ENCODE peak calls at places on chromosomes 2 and 18, in six cellular contexts. One of them, this sample, is unnamed.

GRCh38 chr2:103402944-103403343 is 641.1 kb downstream of the TMEM182 start:
- DNase-seq in GM23338: no peak
- DNase-seq in psoas muscle: no peak
- DNase-seq in GM10248: no peak
- DNase-seq in dorsolateral prefrontal cortex: no peak
- DNase-seq in HFFc6: no peak
- DNase-seq in this sample: no peak

GRCh38 chr2:240250985-240251847 is 110.8 kb upstream of the OTOS start:
- DNase-seq in GM23338: peak
- DNase-seq in psoas muscle: peak
- DNase-seq in GM10248: peak
- DNase-seq in dorsolateral prefrontal cortex: peak
- DNase-seq in HFFc6: peak
- DNase-seq in this sample: peak

GRCh38 chr2:241947401-241947800 is 77.9 kb downstream of the RTP5 start:
- DNase-seq in GM23338: no peak
- DNase-seq in psoas muscle: no peak
- DNase-seq in GM10248: no peak
- DNase-seq in dorsolateral prefrontal cortex: no peak
- DNase-seq in HFFc6: no peak
- DNase-seq in this sample: no peak

GRCh38 chr2:218010116-218010837 is 7.5 kb upstream of the TNS1 start:
- DNase-seq in GM23338: peak
- DNase-seq in psoas muscle: peak
- DNase-seq in GM10248: peak
- DNase-seq in dorsolateral prefrontal cortex: no peak
- DNase-seq in HFFc6: peak
- DNase-seq in this sample: no peak

GRCh38 chr2:98929920-98930319 is 6.1 kb downstream of the CRACDL start:
- DNase-seq in GM23338: no peak
- DNase-seq in psoas muscle: no peak
- DNase-seq in GM10248: no peak
- DNase-seq in dorsolateral prefrontal cortex: no peak
- DNase-seq in HFFc6: no peak
- DNase-seq in this sample: no peak

GRCh38 chr2:125516496-125517109 is 1139.4 kb upstream of the GYPC start:
- DNase-seq in GM23338: peak
- DNase-seq in psoas muscle: no peak
- DNase-seq in GM10248: peak
- DNase-seq in dorsolateral prefrontal cortex: no peak
- DNase-seq in HFFc6: peak
- DNase-seq in this sample: no peak

GRCh38 chr2:166106431-166107015 is 21.3 kb downstream of the SCN1A start:
- DNase-seq in GM23338: peak
- DNase-seq in psoas muscle: no peak
- DNase-seq in GM10248: no peak
- DNase-seq in dorsolateral prefrontal cortex: no peak
- DNase-seq in HFFc6: no peak
- DNase-seq in this sample: no peak

GRCh38 chr2:2527162-2527561 is 196.1 kb upstream of the MYT1L start:
- DNase-seq in GM23338: no peak
- DNase-seq in psoas muscle: no peak
- DNase-seq in GM10248: no peak
- DNase-seq in dorsolateral prefrontal cortex: no peak
- DNase-seq in HFFc6: no peak
- DNase-seq in this sample: no peak

GRCh38 chr2:180255981-180256380 is 248.9 kb upstream of the CWC22 start:
- DNase-seq in GM23338: no peak
- DNase-seq in psoas muscle: no peak
- DNase-seq in GM10248: no peak
- DNase-seq in dorsolateral prefrontal cortex: no peak
- DNase-seq in HFFc6: no peak
- DNase-seq in this sample: no peak

GRCh38 chr2:9805435-9806297 is 37.6 kb upstream of the TAF1B start:
- DNase-seq in GM23338: no peak
- DNase-seq in psoas muscle: no peak
- DNase-seq in GM10248: no peak
- DNase-seq in dorsolateral prefrontal cortex: no peak
- DNase-seq in HFFc6: no peak
- DNase-seq in this sample: no peak

GRCh38 chr2:207854484-207855386 is 85.0 kb upstream of the FZD5 start:
- DNase-seq in GM23338: no peak
- DNase-seq in psoas muscle: no peak
- DNase-seq in GM10248: no peak
- DNase-seq in dorsolateral prefrontal cortex: no peak
- DNase-seq in HFFc6: peak
- DNase-seq in this sample: no peak

GRCh38 chr2:240356700-240357640 is 78.5 kb upstream of the GPC1 start:
- DNase-seq in GM23338: no peak
- DNase-seq in psoas muscle: no peak
- DNase-seq in GM10248: no peak
- DNase-seq in dorsolateral prefrontal cortex: no peak
- DNase-seq in HFFc6: no peak
- DNase-seq in this sample: peak

GRCh38 chr18:10499230-10499629 is 26.6 kb upstream of the NAPG start:
- DNase-seq in GM23338: no peak
- DNase-seq in psoas muscle: no peak
- DNase-seq in GM10248: no peak
- DNase-seq in dorsolateral prefrontal cortex: no peak
- DNase-seq in HFFc6: no peak
- DNase-seq in this sample: no peak

DNA sequence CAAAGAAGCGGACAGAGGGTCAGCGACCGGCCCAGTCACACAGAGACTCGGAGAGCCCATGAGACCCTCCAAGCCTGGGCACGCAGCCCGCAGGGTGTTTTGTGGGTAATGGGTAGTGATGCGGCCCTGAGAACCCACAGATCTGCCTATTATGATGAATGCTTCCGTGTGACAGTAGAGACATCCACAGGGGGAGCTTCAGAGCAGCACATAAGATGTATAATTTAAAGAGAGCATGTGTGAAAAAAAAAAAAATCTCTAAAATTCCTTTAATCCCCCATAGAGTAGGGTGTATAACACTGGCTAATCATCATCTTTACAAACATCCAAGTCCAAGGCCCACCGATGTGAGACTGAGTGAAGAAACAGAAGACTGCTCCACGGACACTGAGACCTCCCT is 34.6 kb downstream of the BIN1 start:
- DNase-seq in GM23338: no peak
- DNase-seq in psoas muscle: no peak
- DNase-seq in GM10248: no peak
- DNase-seq in dorsolateral prefrontal cortex: no peak
- DNase-seq in HFFc6: no peak
- DNase-seq in this sample: no peak
- TF ChIP-seq CTCF in GM23338: no peak
- TF ChIP-seq CTCF in psoas muscle: no peak
- TF ChIP-seq CTCF in GM10248: no peak
- TF ChIP-seq CTCF in dorsolateral prefrontal cortex: no peak
- TF ChIP-seq CTCF in HFFc6: peak
- TF ChIP-seq CTCF in this sample: no peak

GRCh38 chr2:234772775-234773064 is 179.1 kb upstream of the SH3BP4 start:
- DNase-seq in GM23338: no peak
- DNase-seq in psoas muscle: no peak
- DNase-seq in GM10248: no peak
- DNase-seq in dorsolateral prefrontal cortex: no peak
- DNase-seq in HFFc6: no peak
- DNase-seq in this sample: no peak

GRCh38 chr2:234771176-234771575 is 180.6 kb upstream of the SH3BP4 start:
- DNase-seq in GM23338: no peak
- DNase-seq in psoas muscle: no peak
- DNase-seq in GM10248: no peak
- DNase-seq in dorsolateral prefrontal cortex: no peak
- DNase-seq in HFFc6: no peak
- DNase-seq in this sample: no peak

GRCh38 chr2:234771985-234772774 is 179.6 kb upstream of the SH3BP4 start:
- DNase-seq in GM23338: no peak
- DNase-seq in psoas muscle: no peak
- DNase-seq in GM10248: no peak
- DNase-seq in dorsolateral prefrontal cortex: no peak
- DNase-seq in HFFc6: peak
- DNase-seq in this sample: no peak

GRCh38 chr2:234770081-234770506 is 181.7 kb upstream of the SH3BP4 start:
- DNase-seq in GM23338: no peak
- DNase-seq in psoas muscle: no peak
- DNase-seq in GM10248: no peak
- DNase-seq in dorsolateral prefrontal cortex: no peak
- DNase-seq in HFFc6: no peak
- DNase-seq in this sample: no peak

GRCh38 chr2:234770715-234771141 is 181.1 kb upstream of the SH3BP4 start:
- DNase-seq in GM23338: no peak
- DNase-seq in psoas muscle: no peak
- DNase-seq in GM10248: no peak
- DNase-seq in dorsolateral prefrontal cortex: no peak
- DNase-seq in HFFc6: no peak
- DNase-seq in this sample: no peak
- TF ChIP-seq CTCF in GM23338: no peak
- TF ChIP-seq CTCF in psoas muscle: no peak
- TF ChIP-seq CTCF in GM10248: no peak
- TF ChIP-seq CTCF in dorsolateral prefrontal cortex: no peak
- TF ChIP-seq CTCF in HFFc6: no peak
- TF ChIP-seq CTCF in this sample: no peak

GRCh38 chr2:29329899-29330298 is 214.7 kb downstream of the CLIP4 start:
- DNase-seq in GM23338: peak
- DNase-seq in psoas muscle: no peak
- DNase-seq in GM10248: no peak
- DNase-seq in dorsolateral prefrontal cortex: no peak
- DNase-seq in HFFc6: no peak
- DNase-seq in this sample: no peak
- TF ChIP-seq CTCF in GM23338: peak
- TF ChIP-seq CTCF in psoas muscle: no peak
- TF ChIP-seq CTCF in GM10248: no peak
- TF ChIP-seq CTCF in dorsolateral prefrontal cortex: no peak
- TF ChIP-seq CTCF in HFFc6: peak
- TF ChIP-seq CTCF in this sample: peak

DNA sequence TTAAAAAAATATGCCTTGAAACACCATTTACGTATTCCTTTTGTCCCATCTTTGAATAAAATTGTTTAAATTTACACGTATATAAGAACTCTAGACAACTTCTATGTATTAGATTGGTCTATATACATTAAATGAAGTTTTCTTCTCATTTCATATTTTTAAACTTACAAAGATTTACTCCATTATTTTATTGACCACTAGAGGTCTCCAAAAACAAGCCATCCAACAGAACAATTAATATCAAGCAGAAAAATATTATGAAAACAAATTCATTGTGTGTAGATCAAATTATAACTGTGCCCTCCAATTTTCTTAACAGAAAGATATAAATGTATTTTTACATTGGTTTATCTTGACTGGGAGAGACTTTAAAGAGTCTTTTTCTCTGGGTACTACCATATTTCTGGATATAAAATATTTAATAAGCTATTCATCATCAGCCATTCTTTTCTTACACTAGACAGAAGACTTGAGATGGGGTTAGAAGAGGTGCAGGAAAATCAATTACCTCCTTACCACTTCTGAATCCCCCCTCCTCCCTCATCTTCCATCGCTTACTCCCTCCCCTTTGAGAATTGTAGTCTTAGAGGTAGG is 66.5 kb downstream of the DPP4 start:
- DNase-seq in GM23338: no peak
- DNase-seq in psoas muscle: no peak
- DNase-seq in GM10248: no peak
- DNase-seq in dorsolateral prefrontal cortex: no peak
- DNase-seq in HFFc6: no peak
- DNase-seq in this sample: no peak
- TF ChIP-seq CTCF in GM23338: no peak
- TF ChIP-seq CTCF in psoas muscle: peak
- TF ChIP-seq CTCF in GM10248: peak
- TF ChIP-seq CTCF in dorsolateral prefrontal cortex: peak
- TF ChIP-seq CTCF in HFFc6: peak
- TF ChIP-seq CTCF in this sample: peak

GRCh38 chr2:154263206-154263605 is 391.5 kb downstream of the GALNT13 start:
- DNase-seq in GM23338: no peak
- DNase-seq in psoas muscle: no peak
- DNase-seq in GM10248: no peak
- DNase-seq in dorsolateral prefrontal cortex: no peak
- DNase-seq in HFFc6: no peak
- DNase-seq in this sample: no peak
- TF ChIP-seq CTCF in GM23338: no peak
- TF ChIP-seq CTCF in psoas muscle: no peak
- TF ChIP-seq CTCF in GM10248: no peak
- TF ChIP-seq CTCF in dorsolateral prefrontal cortex: no peak
- TF ChIP-seq CTCF in HFFc6: no peak
- TF ChIP-seq CTCF in this sample: no peak

DNA sequence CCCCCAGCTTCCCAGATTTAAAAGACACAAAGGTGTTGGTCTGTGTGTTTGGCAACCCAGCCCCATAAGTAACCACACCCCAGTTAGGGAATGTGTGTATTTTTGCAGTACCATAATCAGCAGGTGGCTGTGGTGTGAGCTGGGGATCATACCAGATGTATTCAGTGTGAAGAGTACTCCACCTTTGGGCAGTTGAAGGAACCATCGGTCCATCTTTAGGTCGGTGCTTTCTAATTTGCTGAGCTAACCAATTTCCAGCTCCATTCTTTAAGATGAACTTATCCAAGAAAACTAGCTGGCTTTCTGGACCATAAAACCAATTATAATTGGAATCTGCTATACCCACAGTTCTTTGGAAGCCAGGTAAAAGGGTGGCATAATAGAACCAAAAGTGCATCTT is 3.2 kb downstream of the DSEL start:
- DNase-seq in GM23338: peak
- DNase-seq in psoas muscle: no peak
- DNase-seq in GM10248: no peak
- DNase-seq in dorsolateral prefrontal cortex: no peak
- DNase-seq in HFFc6: no peak
- DNase-seq in this sample: no peak
- TF ChIP-seq CTCF in GM23338: peak
- TF ChIP-seq CTCF in psoas muscle: no peak
- TF ChIP-seq CTCF in GM10248: no peak
- TF ChIP-seq CTCF in dorsolateral prefrontal cortex: no peak
- TF ChIP-seq CTCF in HFFc6: peak
- TF ChIP-seq CTCF in this sample: no peak

DNA sequence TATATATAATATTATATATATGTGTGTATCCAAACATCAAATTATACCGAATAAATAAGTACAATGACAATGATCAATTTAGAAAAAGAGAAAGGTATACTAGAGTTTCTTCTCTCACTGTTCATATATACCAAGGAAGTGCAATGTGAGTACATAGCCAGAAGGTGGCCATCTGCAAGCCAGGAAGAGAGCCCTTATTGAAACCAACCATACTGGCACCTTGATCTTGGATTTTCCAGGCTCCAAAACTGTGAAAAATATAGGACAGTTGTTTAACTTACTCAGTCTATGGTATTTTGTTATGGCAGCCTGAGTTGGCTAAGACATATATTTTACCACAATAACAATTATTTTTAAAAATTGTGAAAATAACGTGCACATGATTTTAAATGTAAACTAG is 1490.2 kb upstream of the SLC39A10 start:
- DNase-seq in GM23338: peak
- DNase-seq in psoas muscle: no peak
- DNase-seq in GM10248: no peak
- DNase-seq in dorsolateral prefrontal cortex: no peak
- DNase-seq in HFFc6: no peak
- DNase-seq in this sample: no peak
- TF ChIP-seq CTCF in GM23338: peak
- TF ChIP-seq CTCF in psoas muscle: peak
- TF ChIP-seq CTCF in GM10248: peak
- TF ChIP-seq CTCF in dorsolateral prefrontal cortex: peak
- TF ChIP-seq CTCF in HFFc6: peak
- TF ChIP-seq CTCF in this sample: peak